ENCODE peak calls at places on chromosome 5, in seven cellular contexts. R is ovary, C is heart left ventricle, Z is IMR-90, W is neuronal stem cell, A is heart right ventricle, B is neural progenitor cell. D is an unnamed sample.

GRCh38 chr5:128674837-128675446 is 136.9 kb upstream of the FBN2 start:
- DNase-seq in Z (peak; percentile 57), B (peak; percentile 50), W (no peak), R (no peak), A (no peak), C (no peak), D (peak; percentile 33)

GRCh38 chr5:177362871-177363507 is 5.3 kb downstream of the RGS14 start:
- DNase-seq in W (peak; percentile 55), C (peak; percentile 65), A (peak; percentile 41), R (peak; percentile 73), B (peak; percentile 83), Z (no peak), D (peak; percentile 96)

GRCh38 chr5:8770431-8770830 is 775.4 kb downstream of the SEMA5A start:
- DNase-seq in R (no peak), C (no peak), B (no peak), A (no peak), Z (no peak), W (no peak), D (no peak)

GRCh38 chr5:38645508-38645907 is 89.1 kb upstream of the LIFR start:
- DNase-seq in A (peak; percentile 24), R (no peak), Z (no peak), B (no peak), C (no peak), W (no peak), D (no peak)

GRCh38 chr5:2125163-2125900 is 242.6 kb upstream of the IRX4 start:
- DNase-seq in W (no peak), B (no peak), Z (no peak), C (no peak), A (no peak), R (no peak), D (no peak)

GRCh38 chr5:124210106-124210918 is 536.1 kb downstream of the ZNF608 start:
- DNase-seq in W (no peak), B (no peak), C (no peak), A (no peak), R (no peak), Z (no peak), D (no peak)

GRCh38 chr5:82023530-82024095 is 51.8 kb downstream of the ATG10 start:
- DNase-seq in B (no peak), W (no peak), R (no peak), Z (peak; percentile 44), A (no peak), C (no peak), D (no peak)

GRCh38 chr5:109877670-109878045 is 187.9 kb downstream of the MAN2A1 start:
- DNase-seq in B (no peak), R (no peak), W (no peak), A (no peak), Z (peak; percentile 24), C (no peak), D (no peak)

GRCh38 chr5:29795253-29795652 is 1398.2 kb upstream of the CDH6 start:
- DNase-seq in C (no peak), W (no peak), B (no peak), R (no peak), A (no peak), Z (no peak), D (no peak)

GRCh38 chr5:129506092-129506491 is 46.0 kb downstream of the ADAMTS19 start:
- DNase-seq in R (no peak), B (no peak), W (no peak), Z (peak; percentile 23), A (no peak), C (no peak), D (no peak)

GRCh38 chr5:15600035-15600434 is 100.1 kb downstream of the FBXL7 start:
- DNase-seq in R (no peak), Z (no peak), W (no peak), C (no peak), A (no peak), B (no peak), D (no peak)

GRCh38 chr5:118220491-118220890 is 767.9 kb downstream of the DTWD2 start:
- DNase-seq in W (no peak), R (no peak), A (no peak), B (no peak), Z (no peak), C (no peak), D (no peak)

GRCh38 chr5:122421379-122422081 is 109.5 kb downstream of the SNCAIP start:
- DNase-seq in W (no peak), Z (no peak), C (no peak), B (no peak), R (no peak), A (no peak), D (no peak)

GRCh38 chr5:36502608-36503007 is 103.8 kb upstream of the SLC1A3 start:
- DNase-seq in A (no peak), Z (peak; percentile 82), B (no peak), C (no peak), R (no peak), W (no peak), D (no peak)

GRCh38 chr5:93920956-93921355 is 179.6 kb upstream of the POU5F2 start:
- DNase-seq in B (no peak), Z (no peak), W (no peak), R (no peak), A (no peak), C (no peak), D (no peak)

GRCh38 chr5:143432658-143433239 is 29.3 kb upstream of the NR3C1 start:
- DNase-seq in A (no peak), R (no peak), W (no peak), Z (no peak), C (no peak), B (no peak), D (no peak)

GRCh38 chr5:143436871-143437270 is 33.4 kb upstream of the NR3C1 start:
- DNase-seq in Z (peak; percentile 7), A (no peak), W (no peak), B (no peak), C (no peak), R (no peak), D (no peak)

GRCh38 chr5:143433680-143434079 is 30.2 kb upstream of the NR3C1 start:
- DNase-seq in C (no peak), W (no peak), A (no peak), Z (no peak), R (no peak), B (no peak), D (no peak)

GRCh38 chr5:143435207-143435657 is 31.7 kb upstream of the NR3C1 start:
- DNase-seq in B (no peak), Z (peak; percentile 30), A (peak; percentile 22), C (peak; percentile 22), W (no peak), R (no peak), D (no peak)

GRCh38 chr5:143434261-143435206 is 31.0 kb upstream of the NR3C1 start:
- DNase-seq in Z (no peak), A (no peak), R (no peak), B (no peak), C (peak; percentile 22), W (no peak), D (no peak)
- H3K4me3 ChIP-seq in Z (no peak overlapping the region), A (no peak overlapping the region), R (no peak overlapping the region), B (no peak overlapping the region), C (no peak overlapping the region), W (no peak overlapping the region), D (no peak overlapping the region)

DNA sequence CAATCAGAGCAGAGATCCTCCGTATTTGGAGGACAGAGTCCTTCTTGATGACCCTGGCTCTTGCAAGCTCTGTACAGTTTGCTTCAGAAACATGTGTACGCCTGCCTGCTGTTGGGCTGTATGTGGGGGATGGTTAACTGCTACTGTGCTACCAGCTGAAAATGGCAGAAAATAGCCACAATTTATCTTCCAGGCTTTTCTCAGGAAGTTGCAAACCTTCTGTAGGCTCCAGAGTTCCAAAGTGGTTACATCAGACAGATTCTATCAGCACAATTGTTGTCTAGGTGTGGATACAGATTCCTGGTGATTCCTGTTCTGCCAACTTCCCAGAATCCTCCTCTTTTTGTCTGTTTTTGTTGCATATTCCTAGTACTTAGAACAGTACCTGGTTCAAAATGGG is 35.6 kb downstream of the DDX46 start:
- DNase-seq in B (no peak), A (no peak), Z (peak; percentile 16), W (no peak), R (no peak), C (no peak), D (no peak)
- H3K36me3 ChIP-seq in B (peaks cover 32% of the 10 kb centered on the region), A (peaks cover 100% of the 10 kb centered on the region), Z (peaks cover 45% of the 10 kb centered on the region), W (peaks cover 24% of the 10 kb centered on the region), R (no peaks in the 10 kb centered on the region), C (peaks cover 94% of the 10 kb centered on the region), D (peaks cover 48% of the 10 kb centered on the region)

GRCh38 chr5:103263054-103263453 is 4.5 kb downstream of the MACIR start:
- DNase-seq in W (no peak), Z (no peak), C (no peak), A (no peak), R (no peak), B (no peak), D (no peak)

GRCh38 chr5:103262422-103262871 is 3.9 kb downstream of the MACIR start:
- DNase-seq in C (no peak), A (no peak), B (no peak), W (no peak), Z (peak; percentile 32), R (no peak), D (no peak)

GRCh38 chr5:103258957-103259704 is 568 bp downstream of the MACIR start:
- DNase-seq in A (peak; percentile 36), C (peak; percentile 45), B (peak; percentile 79), R (peak; percentile 68), Z (peak; percentile 19), W (peak; percentile 53), D (peak; percentile 77)

GRCh38 chr5:103259705-103260355 is 1.3 kb downstream of the MACIR start:
- DNase-seq in W (no peak), R (no peak), C (peak; percentile 45), A (no peak), Z (peak; percentile 23), B (peak; percentile 70), D (no peak)

DNA sequence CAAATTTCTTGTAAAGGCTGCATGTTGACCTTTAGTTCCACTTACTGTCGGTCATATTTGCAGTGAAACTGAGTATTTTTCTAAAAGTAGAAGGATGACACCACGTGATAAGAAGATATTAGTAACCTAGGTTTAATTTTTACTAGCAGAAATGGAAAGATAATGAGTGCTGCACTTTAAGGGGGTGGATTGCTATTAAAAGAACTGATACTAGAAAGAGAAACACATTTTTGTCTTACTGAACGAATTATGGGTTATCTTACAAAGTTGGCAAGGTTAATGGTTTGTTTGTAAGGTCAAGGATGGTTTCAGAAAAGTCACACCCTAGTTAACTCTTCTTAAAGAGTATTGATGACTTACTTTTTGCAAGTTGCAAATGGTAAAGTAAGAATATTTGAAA is 2.4 kb downstream of the MACIR start:
- DNase-seq in W (no peak), R (no peak), B (no peak), A (no peak), C (no peak), Z (no peak), D (no peak)
- H3K4me3 ChIP-seq in W (peak overlapping the region; percentile 84), R (no peak overlapping the region), B (peak overlapping the region; percentile 80), A (no peak overlapping the region), C (no peak overlapping the region), Z (no peak overlapping the region), D (no peak overlapping the region)

GRCh38 chr5:65611524-65611923 is 12.6 kb downstream of the TRIM23 start:
- DNase-seq in Z (peak; percentile 47), R (no peak), B (no peak), A (no peak), C (no peak), W (no peak), D (no peak)

DNA sequence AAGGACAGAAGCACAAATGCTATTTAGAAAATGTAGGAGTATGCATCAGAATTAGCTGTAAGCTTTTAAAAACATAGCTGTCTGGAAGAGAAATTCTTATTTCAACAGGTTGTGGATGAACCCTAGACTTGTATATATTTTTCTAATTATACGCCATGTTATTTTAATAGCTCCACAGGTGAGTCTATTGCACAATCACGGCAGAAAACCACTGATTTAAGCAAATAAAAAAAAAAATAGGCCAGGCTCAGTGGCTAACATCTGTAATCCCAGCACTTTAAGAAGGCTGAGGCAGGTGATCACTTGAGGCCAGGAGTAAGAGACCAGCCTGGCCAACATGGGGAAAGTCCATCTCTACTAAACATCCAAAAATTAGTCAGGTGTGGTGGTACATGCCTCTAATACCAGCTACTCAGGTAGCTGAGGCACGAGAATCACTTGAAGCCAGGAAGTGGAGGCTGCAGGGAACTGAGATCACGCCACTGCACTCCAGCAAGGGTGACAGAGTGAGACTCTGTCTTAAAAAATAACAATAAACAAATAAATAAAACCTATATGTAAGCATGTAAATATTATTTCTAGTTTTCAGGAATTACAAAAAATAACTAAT is 11.7 kb downstream of the TRIM23 start:
- DNase-seq in B (no peak), W (no peak), C (no peak), R (no peak), Z (no peak), A (no peak), D (no peak)
- H3K36me3 ChIP-seq in B (peaks cover 17% of the 10 kb centered on the region), W (peaks cover 7% of the 10 kb centered on the region), C (peaks cover 69% of the 10 kb centered on the region), R (no peaks in the 10 kb centered on the region), Z (peaks cover 28% of the 10 kb centered on the region), A (peaks cover 96% of the 10 kb centered on the region), D (peaks cover 1% of the 10 kb centered on the region)